ENCODE peak calls at places on chromosomes 2 and 18, in seven cellular contexts. L, C, J, H, Y, B and R are unnamed samples.

GRCh38 chr2:217538719-217539118 is 464.1 kb downstream of the TNS1 start:
- DNase-seq in L (no peak), C (no peak), B (no peak), Y (no peak), H (no peak), J (no peak), R (no peak)

GRCh38 chr2:47254464-47254863 is 99.4 kb upstream of the STPG4 start:
- DNase-seq in B (no peak), Y (no peak), H (no peak), J (no peak), C (no peak), L (no peak), R (no peak)

GRCh38 chr18:21468514-21469164 is 131.9 kb downstream of the ESCO1 start:
- DNase-seq in L (no peak), H (no peak), Y (no peak), J (no peak), C (no peak), B (no peak), R (no peak)

GRCh38 chr2:32357545-32358482 is 991 bp downstream of the BIRC6 start:
- DNase-seq in H (peak; percentile 81), J (no peak), C (peak; percentile 24), L (peak; percentile 34), B (no peak), Y (peak; percentile 37), R (no peak)

GRCh38 chr2:82316573-82317371 is 2012.2 kb upstream of the LRRTM1 start:
- DNase-seq in L (no peak), J (no peak), Y (no peak), C (no peak), H (no peak), B (no peak), R (no peak)

GRCh38 chr2:43158259-43158880 is 68.0 kb downstream of the ZFP36L2 start:
- DNase-seq in H (peak; percentile 87), B (peak; percentile 49), L (no peak), Y (peak; percentile 88), C (peak; percentile 68), J (no peak), R (no peak)

GRCh38 chr2:180679693-180680092 is 300.7 kb upstream of the UBE2E3 start:
- DNase-seq in H (no peak), Y (peak; percentile 28), J (no peak), B (no peak), L (no peak), C (no peak), R (no peak)

GRCh38 chr18:48940854-48941531 is 9.8 kb downstream of the SMAD7 start:
- DNase-seq in J (no peak), C (no peak), L (no peak), Y (no peak), B (peak; percentile 76), H (no peak), R (no peak)

GRCh38 chr18:59238385-59238784 is 18.4 kb downstream of the GRP start:
- DNase-seq in L (no peak), C (no peak), Y (no peak), B (no peak), H (no peak), J (no peak), R (no peak)